ENCODE peak calls at places on chromosomes 6 and 20, in four cellular contexts. I is Jurkat, Clone E6-1; C is GM12865; Z is thoracic aorta. G is an unnamed sample.

GRCh38 chr6:144447487-144447886 is 162.4 kb downstream of the UTRN start:
- DNase-seq in I (no peak), C (no peak), Z (no peak), G (no peak)

GRCh38 chr6:70099732-70100131 is 203.2 kb downstream of the COL9A1 start:
- DNase-seq in I (no peak), C (no peak), Z (no peak), G (no peak)

GRCh38 chr6:125153541-125154183 is at the start of gene TPD52L1:
- DNase-seq in I (peak), C (peak), Z (peak), G (peak)

GRCh38 chr6:45619994-45620471 is 242.3 kb upstream of the SUPT3H start:
- DNase-seq in I (peak), C (peak), Z (no peak), G (no peak)

GRCh38 chr6:37175332-37176267 is 5.6 kb downstream of the PIM1 start:
- DNase-seq in I (no peak), C (peak), Z (no peak), G (no peak)

GRCh38 chr6:53664623-53665022 is 933 bp downstream of the KLHL31 start:
- DNase-seq in I (no peak), C (no peak), Z (no peak), G (no peak)

GRCh38 chr6:159980474-159980873 is 11.6 kb downstream of the IGF2R start:
- DNase-seq in I (no peak), C (no peak), Z (no peak), G (no peak)

GRCh38 chr6:109687271-109687721 is 3.7 kb downstream of the AK9 start:
- DNase-seq in I (peak), C (no peak), Z (no peak), G (no peak)

GRCh38 chr20:41048475-41049242 is 20.0 kb downstream of the TOP1 start:
- DNase-seq in I (peak), C (peak), Z (no peak), G (no peak)

GRCh38 chr20:23050847-23051627 is 1.6 kb upstream of the THBD start:
- DNase-seq in I (no peak), C (peak), Z (peak), G (peak)

GRCh38 chr6:15327271-15327670 is 81.4 kb downstream of the JARID2 start:
- DNase-seq in I (peak), C (peak), Z (no peak), G (no peak)

GRCh38 chr6:42153921-42154320 is 11.5 kb upstream of the C6orf132 start:
- DNase-seq in I (no peak), C (no peak), Z (no peak), G (no peak)

GRCh38 chr6:52568320-52568719 is 8.5 kb downstream of the TRAM2 start:
- DNase-seq in I (no peak), C (no peak), Z (no peak), G (no peak)

GRCh38 chr6:52564856-52565255 is 12.0 kb downstream of the TRAM2 start:
- DNase-seq in I (no peak), C (no peak), Z (no peak), G (no peak)

GRCh38 chr6:52562915-52563314 is 13.9 kb downstream of the TRAM2 start:
- DNase-seq in I (no peak), C (no peak), Z (no peak), G (no peak)

GRCh38 chr6:52566853-52567279 is 10.0 kb downstream of the TRAM2 start:
- DNase-seq in I (no peak), C (no peak), Z (no peak), G (no peak)

DNA sequence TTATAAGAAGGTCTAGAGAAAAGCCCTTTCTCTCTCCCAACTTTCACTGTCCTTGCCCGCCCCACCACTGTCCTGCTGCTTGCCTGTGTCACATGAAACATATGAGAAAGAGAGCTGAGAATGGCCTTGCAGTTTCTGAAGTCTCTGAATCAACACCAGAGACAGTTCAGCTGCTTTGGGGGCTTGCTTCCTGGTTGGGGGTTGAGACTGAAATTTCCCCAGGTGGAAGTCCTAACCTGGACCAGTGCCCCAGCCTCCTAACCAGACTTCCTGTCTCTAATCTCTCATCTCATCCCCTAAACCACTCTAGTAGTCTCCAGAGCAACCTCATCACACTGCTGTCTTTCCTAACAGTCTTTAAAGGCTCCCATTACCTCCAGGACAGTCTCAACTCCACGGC is 10.7 kb downstream of the TRAM2 start:
- DNase-seq in I (peak), C (peak), Z (no peak), G (no peak)
- H3K4me3 ChIP-seq in I (no peak), C (no peak), Z (no peak), G (no peak)

DNA sequence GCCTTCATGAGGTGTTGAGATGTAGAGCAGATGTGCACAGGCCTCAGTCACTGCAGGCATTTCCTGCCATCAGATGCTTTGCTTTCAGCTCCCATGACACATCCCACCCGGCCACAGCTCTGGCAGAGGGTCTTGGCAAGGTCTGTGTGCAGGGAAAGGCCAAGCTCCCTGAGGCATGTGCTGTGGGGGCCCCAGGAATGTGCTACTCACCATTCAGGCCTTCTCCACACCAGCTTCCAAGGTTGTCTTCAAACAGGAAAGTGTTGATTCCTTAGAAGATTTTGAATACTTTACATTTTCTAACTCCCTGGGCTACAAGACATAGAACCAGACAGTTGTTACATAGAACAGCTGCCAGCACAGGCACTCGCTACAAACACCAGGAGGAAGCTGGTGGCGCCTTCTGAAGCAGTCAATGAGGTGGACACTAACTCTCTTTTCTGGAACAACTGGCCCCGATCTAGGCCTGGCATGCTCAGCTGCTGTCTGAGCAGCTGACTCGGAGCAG is 27.8 kb downstream of the CASS4 start:
- DNase-seq in I (no peak), C (no peak), Z (no peak), G (no peak)
- H3K4me3 ChIP-seq in I (no peak), C (no peak), Z (no peak), G (no peak)

GRCh38 chr6:43434441-43434840 is 7.1 kb downstream of the ABCC10 start:
- DNase-seq in I (no peak), C (no peak), Z (no peak), G (no peak)

GRCh38 chr6:43434001-43434400 is 6.7 kb downstream of the ABCC10 start:
- DNase-seq in I (no peak), C (no peak), Z (no peak), G (no peak)

GRCh38 chr6:43436577-43437282 is 9.4 kb downstream of the ABCC10 start:
- DNase-seq in I (no peak), C (no peak), Z (no peak), G (no peak)

GRCh38 chr6:43435682-43436437 is 8.5 kb downstream of the ABCC10 start:
- DNase-seq in I (no peak), C (no peak), Z (no peak), G (no peak)

GRCh38 chr6:43434943-43435342 is 7.6 kb downstream of the ABCC10 start:
- DNase-seq in I (no peak), C (no peak), Z (no peak), G (no peak)
- H3K4me3 ChIP-seq in I (no peak), C (no peak), Z (no peak), G (no peak)

DNA sequence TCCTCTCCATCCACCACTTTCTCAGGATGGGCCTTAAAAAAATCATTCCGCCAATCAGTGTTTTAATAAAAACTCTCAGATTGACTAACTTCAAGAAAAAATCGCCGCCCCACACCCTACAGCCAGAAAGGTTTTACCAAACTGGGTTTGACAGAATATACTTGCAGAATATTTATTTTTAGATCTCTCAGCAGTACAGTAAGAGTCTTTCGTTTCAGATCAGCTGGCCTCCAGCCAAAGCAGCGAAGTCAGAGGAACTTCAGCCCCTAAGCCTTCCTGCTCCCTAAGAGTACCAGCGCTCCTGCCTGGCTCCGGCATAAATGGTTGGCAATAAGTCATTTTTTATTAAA is 24.7 kb downstream of the TBC1D7 start:
- DNase-seq in I (no peak), C (peak), Z (peak), G (peak)
- H3K4me3 ChIP-seq in I (no peak), C (peak), Z (peak), G (peak)

GRCh38 chr6:39930540-39930939 is 3.7 kb downstream of the MOCS1 start:
- DNase-seq in I (no peak), C (no peak), Z (no peak), G (no peak)

GRCh38 chr6:39932386-39932785 is 1.9 kb downstream of the MOCS1 start:
- DNase-seq in I (no peak), C (no peak), Z (no peak), G (no peak)

GRCh38 chr6:39931607-39932006 is 2.7 kb downstream of the MOCS1 start:
- DNase-seq in I (peak), C (no peak), Z (no peak), G (no peak)

GRCh38 chr6:39929039-39929732 is 5.1 kb downstream of the MOCS1 start:
- DNase-seq in I (peak), C (no peak), Z (no peak), G (no peak)

GRCh38 chr6:39929733-39930461 is 4.4 kb downstream of the MOCS1 start:
- DNase-seq in I (no peak), C (no peak), Z (no peak), G (no peak)
- H3K4me3 ChIP-seq in I (peak), C (no peak), Z (peak), G (no peak)

DNA sequence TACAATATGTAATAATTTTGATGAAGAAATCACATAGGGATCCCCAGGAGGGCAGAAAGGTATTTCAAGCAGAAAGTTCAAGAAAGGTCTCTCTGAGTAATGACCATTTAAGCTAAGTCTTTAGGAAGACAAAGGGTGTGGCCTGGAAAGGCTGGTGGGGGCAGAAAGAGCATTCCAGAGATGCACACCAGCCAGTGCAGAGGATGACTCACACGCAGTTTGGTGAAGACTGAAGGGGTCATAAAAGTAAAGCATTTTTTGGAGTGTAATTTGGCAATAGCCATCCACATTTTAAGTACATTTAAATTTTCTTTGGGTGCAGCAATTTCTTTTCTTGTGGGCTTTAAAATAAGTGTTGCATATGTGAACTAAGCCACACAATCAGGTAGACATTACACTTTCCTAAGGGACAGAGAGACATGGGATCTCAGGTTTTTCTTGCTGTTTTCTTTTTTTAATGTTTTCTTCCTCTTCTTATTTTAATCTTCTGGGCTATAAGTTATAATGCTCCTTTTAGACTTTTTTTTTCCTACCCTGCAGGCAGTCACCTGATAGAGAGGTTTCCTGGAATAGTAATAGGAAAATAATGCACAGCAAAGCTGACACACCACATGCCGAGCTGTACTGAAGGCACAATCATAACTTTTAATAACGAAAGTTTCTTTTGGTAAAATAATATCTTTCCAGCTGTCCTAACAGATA is 49.5 kb upstream of the PTPRK start:
- DNase-seq in I (no peak), C (no peak), Z (no peak), G (no peak)
- H3K4me3 ChIP-seq in I (no peak), C (no peak), Z (peak), G (no peak)

GRCh38 chr20:36547186-36548005 is 6.1 kb downstream of the MYL9 start:
- DNase-seq in I (no peak), C (no peak), Z (no peak), G (no peak)
- H3K4me3 ChIP-seq in I (no peak), C (no peak), Z (no peak), G (peak)

G was measured in ascending aorta.